ENCODE peak calls at places on chromosome 20, in eight cellular contexts. V is SJSA1; W is NCI-H526 treated with DMSO at 0.1 percent for 48 hours; Y is stimulated activated CD8-positive, alpha-beta memory T cell treated with anti-CD3 and anti-CD28 coated beads, Interleukin-15, amount 100 ng/mL, for 24 hours; M is substantia nigra; I is activated T-cell treated with anti-CD3 and anti-CD28 coated beads, Interleukin-2, amount 50 U/mL, for 24 hours; C is HFF-Myc; P is HFFc6. J is an unnamed sample.
A peak's percentile ranks its signal among the peaks of the same experiment; 100 is the strongest.

GRCh38 chr20:64116016-64116415 is 8.7 kb upstream of the NPBWR2 start:
- DNase-seq in V (no peak), W (no peak), Y (no peak), M (no peak), I (peak; percentile 9), C (no peak), P (no peak), J (no peak)

GRCh38 chr20:50312682-50313187 is 122.1 kb downstream of the CEBPB start:
- DNase-seq in V (peak; percentile 76), W (no peak), Y (no peak), M (no peak), I (no peak), C (no peak), P (peak; percentile 56), J (no peak)

GRCh38 chr20:52812231-52812847 is 159.8 kb upstream of the TSHZ2 start:
- DNase-seq in V (no peak), W (no peak), Y (no peak), M (no peak), I (no peak), C (no peak), P (no peak), J (no peak)

GRCh38 chr20:58022711-58023110 is 205.7 kb downstream of the ANKRD60 start:
- DNase-seq in V (no peak), W (no peak), Y (no peak), M (no peak), I (no peak), C (no peak), P (no peak), J (no peak)

GRCh38 chr20:62516345-62516744 is 40.5 kb upstream of the GATA5 start:
- DNase-seq in V (no peak), W (no peak), Y (no peak), M (no peak), I (no peak), C (no peak), P (peak; percentile 9), J (no peak)

GRCh38 chr20:50932016-50932338 is 740 bp upstream of the ADNP start:
- DNase-seq in V (no peak), W (no peak), Y (no peak), M (no peak), I (no peak), C (no peak), P (no peak), J (no peak)

GRCh38 chr20:64161595-64162238 is 2.5 kb upstream of the MYT1 start:
- DNase-seq in V (no peak), W (peak; percentile 69), Y (no peak), M (no peak), I (peak; percentile 42), C (peak; percentile 9), P (no peak), J (no peak)

GRCh38 chr20:37699202-37699601 is 5.4 kb downstream of the CTNNBL1 start:
- DNase-seq in V (no peak), W (no peak), Y (no peak), M (no peak), I (no peak), C (peak; percentile 6), P (no peak), J (no peak)

GRCh38 chr20:2706688-2707352 is 14.2 kb downstream of the EBF4 start:
- DNase-seq in V (no peak), W (no peak), Y (no peak), M (no peak), I (no peak), C (no peak), P (no peak), J (no peak)

GRCh38 chr20:9359561-9360308 is 154.7 kb upstream of the LAMP5 start:
- DNase-seq in V (no peak), W (peak; percentile 35), Y (no peak), M (no peak), I (no peak), C (peak; percentile 51), P (peak; percentile 42), J (peak; percentile 14)

GRCh38 chr20:25439328-25439727 is 31.9 kb downstream of the GINS1 start:
- DNase-seq in V (no peak), W (no peak), Y (no peak), M (no peak), I (no peak), C (no peak), P (no peak), J (no peak)

GRCh38 chr20:18727032-18727508 is 86.5 kb upstream of the SCP2D1 start:
- DNase-seq in V (no peak), W (no peak), Y (no peak), M (no peak), I (no peak), C (no peak), P (no peak), J (no peak)

GRCh38 chr20:18506744-18507143 is 996 bp upstream of the SEC23B start:
- DNase-seq in V (no peak), W (no peak), Y (no peak), M (no peak), I (peak; percentile 35), C (no peak), P (no peak), J (no peak)

GRCh38 chr20:41457173-41457857 is 90.7 kb upstream of the EMILIN3 start:
- DNase-seq in V (no peak), W (no peak), Y (no peak), M (no peak), I (no peak), C (no peak), P (no peak), J (no peak)

GRCh38 chr20:47576516-47577033 is 74.9 kb downstream of the NCOA3 start:
- DNase-seq in V (peak; percentile 65), W (peak; percentile 97), Y (no peak), M (no peak), I (peak; percentile 25), C (peak; percentile 71), P (peak; percentile 70), J (peak; percentile 40)

GRCh38 chr20:17762873-17763557 is 63.2 kb downstream of the BANF2 start:
- DNase-seq in V (no peak), W (no peak), Y (no peak), M (no peak), I (no peak), C (no peak), P (no peak), J (no peak)

GRCh38 chr20:32481311-32482103 is 103.6 kb downstream of the NOL4L start:
- DNase-seq in V (no peak), W (no peak), Y (no peak), M (no peak), I (no peak), C (no peak), P (no peak), J (no peak)

GRCh38 chr20:18154342-18154741 is 16.7 kb downstream of the KAT14 start:
- DNase-seq in V (no peak), W (no peak), Y (no peak), M (no peak), I (no peak), C (no peak), P (no peak), J (no peak)

GRCh38 chr20:38165089-38165965 is at the start of gene TGM2:
- DNase-seq in V (peak; percentile 89), W (peak; percentile 52), Y (peak; percentile 13), M (no peak), I (peak; percentile 66), C (no peak), P (peak; percentile 66), J (no peak)